ENCODE peak calls at places on chromosomes 3 and 15, in seven cellular contexts. One of them, this sample, is unnamed.

GRCh38 chr15:39242345-39242744 is 338.5 kb upstream of the THBS1 start:
- DNase-seq in SK-N-SH: no peak
- DNase-seq in IMR-90: peak
- DNase-seq in HepG2: no peak
- DNase-seq in K562: no peak
- DNase-seq in A549: no peak
- DNase-seq in GM12878: no peak
- DNase-seq in this sample: no peak

GRCh38 chr3:136898549-136898948 is 36.5 kb downstream of the NCK1 start:
- DNase-seq in SK-N-SH: no peak
- DNase-seq in HepG2: no peak
- DNase-seq in GM12878: no peak
- DNase-seq in A549: no peak
- DNase-seq in IMR-90: no peak
- DNase-seq in K562: no peak
- DNase-seq in this sample: no peak

GRCh38 chr15:57079446-57079845 is 161.0 kb downstream of the TCF12 start:
- DNase-seq in IMR-90: no peak
- DNase-seq in K562: no peak
- DNase-seq in HepG2: no peak
- DNase-seq in A549: no peak
- DNase-seq in SK-N-SH: no peak
- DNase-seq in GM12878: no peak
- DNase-seq in this sample: no peak

GRCh38 chr3:41148446-41148845 is 50.9 kb upstream of the CTNNB1 start:
- DNase-seq in HepG2: no peak
- DNase-seq in SK-N-SH: peak
- DNase-seq in GM12878: no peak
- DNase-seq in K562: no peak
- DNase-seq in A549: no peak
- DNase-seq in IMR-90: no peak
- DNase-seq in this sample: no peak

GRCh38 chr3:78483070-78483469 is 1284.7 kb downstream of the ROBO1 start:
- DNase-seq in SK-N-SH: no peak
- DNase-seq in IMR-90: no peak
- DNase-seq in K562: no peak
- DNase-seq in A549: no peak
- DNase-seq in GM12878: no peak
- DNase-seq in HepG2: no peak
- DNase-seq in this sample: no peak

GRCh38 chr3:123038751-123039150 is 11.2 kb upstream of the SEMA5B start:
- DNase-seq in GM12878: no peak
- DNase-seq in IMR-90: no peak
- DNase-seq in SK-N-SH: no peak
- DNase-seq in HepG2: no peak
- DNase-seq in A549: no peak
- DNase-seq in K562: no peak
- DNase-seq in this sample: no peak

GRCh38 chr15:96347181-96348111 is 16.9 kb downstream of the NR2F2 start:
- DNase-seq in HepG2: no peak
- DNase-seq in IMR-90: no peak
- DNase-seq in SK-N-SH: no peak
- DNase-seq in K562: peak
- DNase-seq in GM12878: no peak
- DNase-seq in A549: no peak
- DNase-seq in this sample: peak

GRCh38 chr15:85545185-85545584 is 164.8 kb downstream of the AKAP13 start:
- DNase-seq in HepG2: no peak
- DNase-seq in GM12878: no peak
- DNase-seq in SK-N-SH: no peak
- DNase-seq in IMR-90: peak
- DNase-seq in A549: no peak
- DNase-seq in K562: no peak
- DNase-seq in this sample: no peak

GRCh38 chr3:186286114-186286513 is 75.9 kb downstream of the DGKG start:
- DNase-seq in HepG2: no peak
- DNase-seq in K562: no peak
- DNase-seq in A549: no peak
- DNase-seq in GM12878: no peak
- DNase-seq in SK-N-SH: no peak
- DNase-seq in IMR-90: peak
- DNase-seq in this sample: no peak

DNA sequence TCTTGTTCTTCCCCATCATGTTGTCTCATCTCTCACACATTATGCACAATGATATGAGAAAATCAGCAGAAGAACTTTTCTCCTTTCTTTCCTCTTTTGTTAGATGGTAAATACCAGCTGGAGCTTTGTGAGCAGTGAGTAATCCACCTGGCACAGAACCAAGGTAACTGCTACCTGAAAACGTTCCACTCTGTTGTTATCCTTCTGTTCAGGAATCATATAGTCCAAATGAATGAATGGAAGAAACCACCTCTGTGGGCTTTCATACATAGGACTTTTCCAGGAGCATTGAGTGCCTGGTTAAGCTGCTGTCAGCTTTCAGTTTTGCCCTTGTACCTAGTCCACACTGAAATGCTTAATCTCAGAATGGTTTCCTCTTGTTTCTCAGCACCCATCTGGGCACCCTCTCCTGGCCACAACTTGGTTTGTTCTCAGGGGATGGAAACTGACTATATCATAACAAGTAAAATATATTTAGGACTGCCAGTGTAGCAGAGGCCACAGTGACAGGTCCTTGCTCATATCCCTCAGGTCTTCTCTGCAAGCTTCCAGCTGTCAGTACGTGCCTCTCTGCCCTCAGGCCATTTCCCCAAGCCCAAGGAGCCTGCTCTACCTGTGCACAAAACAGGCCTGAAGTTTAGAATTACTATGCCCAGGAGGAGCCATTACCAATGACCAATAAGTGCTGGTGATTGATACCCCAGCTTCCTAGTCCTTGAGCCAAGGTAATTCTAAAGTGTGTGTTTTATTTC is 23.5 kb upstream of the SLC4A7 start:
- DNase-seq in A549: no peak
- DNase-seq in HepG2: no peak
- DNase-seq in K562: no peak
- DNase-seq in SK-N-SH: no peak
- DNase-seq in GM12878: no peak
- DNase-seq in IMR-90: peak
- DNase-seq in this sample: no peak
- TF ChIP-seq RFX5 in A549: no peak
- TF ChIP-seq RFX5 in HepG2: no peak
- TF ChIP-seq RFX5 in K562: no peak
- TF ChIP-seq RFX5 in SK-N-SH: no peak
- TF ChIP-seq RFX5 in GM12878: no peak
- TF ChIP-seq RFX5 in IMR-90: no peak
- TF ChIP-seq RFX5 in this sample: no peak

DNA sequence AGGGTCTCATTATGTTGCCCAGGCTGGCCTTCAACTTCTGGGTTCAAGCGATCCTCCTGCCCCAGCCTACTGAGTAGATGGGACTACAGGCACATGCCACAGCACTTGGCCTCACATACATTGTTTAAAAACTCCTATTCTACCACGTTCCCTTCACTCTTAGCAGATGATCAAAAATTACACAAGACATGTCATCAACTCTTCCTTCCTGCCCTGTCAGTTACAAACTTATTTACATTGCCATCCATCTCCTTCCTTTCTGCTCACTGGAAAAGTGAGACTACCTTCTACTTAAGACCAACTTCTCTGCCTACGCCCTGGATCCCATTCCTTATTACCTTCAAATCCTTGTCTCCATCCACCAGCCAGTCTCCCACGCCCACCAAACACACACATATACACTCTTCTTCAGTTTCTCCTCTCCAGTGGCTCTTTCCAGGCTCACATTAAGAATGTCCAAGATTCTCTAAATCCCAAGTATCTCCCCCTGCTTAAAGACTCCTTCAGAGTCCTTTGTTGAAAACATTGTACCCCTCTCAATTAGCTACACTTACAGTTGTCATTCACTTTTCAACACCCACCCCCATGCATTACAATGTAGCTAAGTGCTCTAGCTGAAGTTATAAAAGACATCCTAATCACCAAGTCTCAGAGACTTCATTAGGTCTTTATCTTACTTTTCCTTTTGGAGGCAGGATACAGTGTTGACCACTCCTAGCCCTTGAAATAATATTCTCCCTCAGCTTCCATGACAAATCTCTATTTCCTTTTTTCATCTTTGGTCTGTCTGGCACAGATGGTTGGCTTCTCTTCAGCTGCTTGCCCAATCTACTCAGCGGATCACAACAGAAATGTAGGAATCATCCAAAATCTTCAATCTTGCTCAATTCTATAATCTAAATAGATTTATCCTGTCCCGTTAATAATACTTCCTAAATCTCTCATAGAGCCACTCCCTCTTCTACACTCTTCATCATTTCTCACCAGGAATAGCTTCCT is 4.2 kb downstream of the PEAK1 start:
- DNase-seq in K562: no peak
- DNase-seq in HepG2: no peak
- DNase-seq in IMR-90: peak
- DNase-seq in SK-N-SH: no peak
- DNase-seq in A549: no peak
- DNase-seq in GM12878: no peak
- DNase-seq in this sample: no peak
- TF ChIP-seq RFX5 in K562: no peak
- TF ChIP-seq RFX5 in HepG2: no peak
- TF ChIP-seq RFX5 in IMR-90: no peak
- TF ChIP-seq RFX5 in SK-N-SH: no peak
- TF ChIP-seq RFX5 in A549: no peak
- TF ChIP-seq RFX5 in GM12878: no peak
- TF ChIP-seq RFX5 in this sample: no peak

GRCh38 chr3:13544293-13544831 is 4.6 kb upstream of the FBLN2 start:
- DNase-seq in GM12878: no peak
- DNase-seq in HepG2: no peak
- DNase-seq in K562: no peak
- DNase-seq in IMR-90: peak
- DNase-seq in A549: no peak
- DNase-seq in SK-N-SH: no peak
- DNase-seq in this sample: no peak
- TF ChIP-seq RFX5 in GM12878: no peak
- TF ChIP-seq RFX5 in HepG2: no peak
- TF ChIP-seq RFX5 in K562: no peak
- TF ChIP-seq RFX5 in IMR-90: no peak
- TF ChIP-seq RFX5 in A549: no peak
- TF ChIP-seq RFX5 in SK-N-SH: no peak
- TF ChIP-seq RFX5 in this sample: no peak

GRCh38 chr15:71571641-71572040 is 238.7 kb upstream of the NR2E3 start:
- DNase-seq in HepG2: no peak
- DNase-seq in IMR-90: no peak
- DNase-seq in GM12878: no peak
- DNase-seq in SK-N-SH: no peak
- DNase-seq in K562: no peak
- DNase-seq in A549: no peak
- DNase-seq in this sample: no peak
- TF ChIP-seq RFX5 in HepG2: no peak
- TF ChIP-seq RFX5 in IMR-90: no peak
- TF ChIP-seq RFX5 in GM12878: no peak
- TF ChIP-seq RFX5 in SK-N-SH: no peak
- TF ChIP-seq RFX5 in K562: no peak
- TF ChIP-seq RFX5 in A549: no peak
- TF ChIP-seq RFX5 in this sample: no peak

GRCh38 chr15:92519709-92520108 is 126.0 kb downstream of the ST8SIA2 start:
- DNase-seq in K562: no peak
- DNase-seq in GM12878: no peak
- DNase-seq in A549: no peak
- DNase-seq in IMR-90: no peak
- DNase-seq in SK-N-SH: no peak
- DNase-seq in HepG2: no peak
- DNase-seq in this sample: no peak
- TF ChIP-seq RFX5 in K562: no peak
- TF ChIP-seq RFX5 in GM12878: no peak
- TF ChIP-seq RFX5 in A549: no peak
- TF ChIP-seq RFX5 in IMR-90: no peak
- TF ChIP-seq RFX5 in SK-N-SH: no peak
- TF ChIP-seq RFX5 in HepG2: no peak
- TF ChIP-seq RFX5 in this sample: no peak

DNA sequence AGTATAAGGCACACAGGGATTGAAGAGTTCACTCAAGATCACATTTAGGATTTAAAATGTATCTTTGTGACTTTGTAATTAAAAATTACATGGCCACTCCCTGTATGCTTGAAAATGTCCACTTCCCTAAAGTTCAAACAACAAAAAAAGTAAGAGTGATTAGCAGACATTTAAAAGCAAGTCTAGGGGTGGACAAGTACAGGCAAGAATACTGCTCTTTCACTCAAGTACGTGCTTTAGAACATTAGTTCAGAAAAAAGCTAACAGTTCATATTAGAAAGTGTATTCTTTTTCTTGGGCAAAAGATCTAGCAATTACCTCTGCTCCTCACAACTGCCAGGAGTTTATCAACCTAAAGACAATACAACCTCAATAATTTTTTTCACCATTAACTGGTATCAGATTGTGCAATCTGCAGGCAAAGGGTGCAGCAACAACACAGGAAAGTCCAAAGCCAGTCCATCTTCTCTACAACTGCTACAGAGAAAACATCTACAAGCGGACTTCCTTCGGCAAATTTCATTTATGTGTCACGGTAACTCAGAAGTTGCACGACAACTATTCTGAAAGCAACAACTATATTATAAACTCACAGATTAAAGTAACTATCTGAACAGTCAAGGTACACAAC is 18.1 kb downstream of the CHSY1 start:
- DNase-seq in GM12878: no peak
- DNase-seq in IMR-90: no peak
- DNase-seq in HepG2: no peak
- DNase-seq in SK-N-SH: no peak
- DNase-seq in A549: no peak
- DNase-seq in K562: no peak
- DNase-seq in this sample: no peak
- TF ChIP-seq RFX5 in GM12878: no peak
- TF ChIP-seq RFX5 in IMR-90: no peak
- TF ChIP-seq RFX5 in HepG2: no peak
- TF ChIP-seq RFX5 in SK-N-SH: no peak
- TF ChIP-seq RFX5 in A549: no peak
- TF ChIP-seq RFX5 in K562: no peak
- TF ChIP-seq RFX5 in this sample: no peak

GRCh38 chr3:12303532-12303931 is 14.7 kb downstream of the PPARG start:
- DNase-seq in K562: no peak
- DNase-seq in HepG2: no peak
- DNase-seq in SK-N-SH: no peak
- DNase-seq in IMR-90: peak
- DNase-seq in GM12878: no peak
- DNase-seq in A549: peak
- DNase-seq in this sample: no peak
- TF ChIP-seq RFX5 in K562: no peak
- TF ChIP-seq RFX5 in HepG2: no peak
- TF ChIP-seq RFX5 in SK-N-SH: no peak
- TF ChIP-seq RFX5 in IMR-90: no peak
- TF ChIP-seq RFX5 in GM12878: no peak
- TF ChIP-seq RFX5 in A549: no peak
- TF ChIP-seq RFX5 in this sample: no peak

This sample was measured in H1.